ENCODE peak calls at places on chromosomes 4 and X, in four cellular contexts. Q, F, J and M are unnamed samples.

GRCh38 chr4:44235897-44236296 is 212.7 kb downstream of the KCTD8 start:
- DNase-seq in Q (no peak), F (no peak), J (no peak), M (no peak)

GRCh38 chrX:132836471-132836870 is 122.0 kb downstream of the HS6ST2 start:
- DNase-seq in Q (no peak), F (no peak), J (no peak), M (no peak)

GRCh38 chr4:26525136-26525535 is 34.9 kb upstream of the CCKAR start:
- DNase-seq in Q (no peak), F (no peak), J (no peak), M (no peak)

GRCh38 chr4:47703964-47704363 is 133.9 kb downstream of the CORIN start:
- DNase-seq in Q (no peak), F (no peak), J (no peak), M (no peak)

GRCh38 chr4:103786014-103786413 is 66.2 kb upstream of the TACR3 start:
- DNase-seq in Q (no peak), F (no peak), J (peak; percentile 1), M (no peak)

GRCh38 chr4:107825072-107825789 is 499 bp downstream of the SGMS2 start:
- DNase-seq in Q (peak; percentile 69), F (no peak), J (peak; percentile 33), M (no peak)

GRCh38 chrX:122220644-122221373 is 963.3 kb upstream of the GRIA3 start:
- DNase-seq in Q (no peak), F (no peak), J (no peak), M (no peak)

GRCh38 chr4:129095811-129096454 is at the start of gene C4orf33:
- DNase-seq in Q (peak; percentile 69), F (peak; percentile 53), J (peak; percentile 45), M (peak; percentile 72)

GRCh38 chr4:129968366-129968765 is 872.4 kb downstream of the C4orf33 start:
- DNase-seq in Q (no peak), F (no peak), J (no peak), M (no peak)

GRCh38 chrX:154488336-154489075 is 1.9 kb downstream of the SLC10A3 start:
- DNase-seq in Q (no peak), F (no peak), J (no peak), M (no peak)

GRCh38 chr4:165874072-165874798 is 1.2 kb downstream of the TLL1 start:
- DNase-seq in Q (peak; percentile 16), F (no peak), J (peak; percentile 5), M (no peak)

GRCh38 chr4:75289843-75290616 is 224.2 kb downstream of the RCHY1 start:
- DNase-seq in Q (peak; percentile 12), F (no peak), J (no peak), M (no peak)

GRCh38 chr4:88822034-88822433 is 124.4 kb upstream of the NAP1L5 start:
- DNase-seq in Q (no peak), F (no peak), J (no peak), M (no peak)
- H3K27ac ChIP-seq in Q (peak overlapping the region; percentile 91), F (peak overlapping the region; percentile 95), J (no peak overlapping the region), M (peak overlapping the region; percentile 82)

GRCh38 chr4:144115519-144115918 is 25.0 kb downstream of the GYPA start:
- DNase-seq in Q (no peak), F (no peak), J (no peak), M (no peak)

GRCh38 chr4:144113546-144113945 is 27.0 kb downstream of the GYPA start:
- DNase-seq in Q (no peak), F (no peak), J (no peak), M (no peak)
- TF ChIP-seq POLR2A in Q (no peak), F (no peak), J (no peak), M (no peak)

GRCh38 chrX:10171291-10171690 is 14.5 kb downstream of the CLCN4 start:
- DNase-seq in Q (no peak), F (no peak), J (no peak), M (no peak)

GRCh38 chrX:10173331-10173900 is 16.6 kb downstream of the CLCN4 start:
- DNase-seq in Q (no peak), F (peak; percentile 78), J (no peak), M (peak; percentile 80)

GRCh38 chrX:10174051-10174450 is 17.3 kb downstream of the CLCN4 start:
- DNase-seq in Q (no peak), F (no peak), J (no peak), M (no peak)

GRCh38 chrX:10174810-10175209 is 18.0 kb downstream of the CLCN4 start:
- DNase-seq in Q (no peak), F (no peak), J (no peak), M (no peak)

DNA sequence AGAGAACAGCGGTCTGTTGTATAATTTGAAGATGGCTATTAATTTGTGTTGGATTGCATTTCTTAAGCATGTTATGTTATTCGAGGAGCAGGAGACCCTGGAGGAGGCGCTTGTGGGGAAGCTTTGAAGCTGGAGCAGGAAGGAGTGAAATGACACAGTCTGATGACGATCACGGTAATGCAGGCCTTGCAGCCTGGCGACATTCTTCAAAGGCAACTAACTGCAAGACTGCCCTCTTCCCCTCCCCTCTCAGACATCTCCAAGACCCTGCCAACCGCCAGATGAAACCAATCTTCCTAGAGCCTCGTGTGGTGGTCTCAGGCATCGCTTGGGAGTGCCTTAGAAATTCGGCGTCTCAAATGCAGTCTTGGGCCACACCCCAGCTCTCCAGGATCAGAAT is 16.1 kb downstream of the CLCN4 start:
- DNase-seq in Q (no peak), F (no peak), J (no peak), M (no peak)
- H3K27ac ChIP-seq in Q (no peak overlapping the region), F (peak overlapping the region; percentile 82), J (no peak overlapping the region), M (peak overlapping the region; percentile 78)

DNA sequence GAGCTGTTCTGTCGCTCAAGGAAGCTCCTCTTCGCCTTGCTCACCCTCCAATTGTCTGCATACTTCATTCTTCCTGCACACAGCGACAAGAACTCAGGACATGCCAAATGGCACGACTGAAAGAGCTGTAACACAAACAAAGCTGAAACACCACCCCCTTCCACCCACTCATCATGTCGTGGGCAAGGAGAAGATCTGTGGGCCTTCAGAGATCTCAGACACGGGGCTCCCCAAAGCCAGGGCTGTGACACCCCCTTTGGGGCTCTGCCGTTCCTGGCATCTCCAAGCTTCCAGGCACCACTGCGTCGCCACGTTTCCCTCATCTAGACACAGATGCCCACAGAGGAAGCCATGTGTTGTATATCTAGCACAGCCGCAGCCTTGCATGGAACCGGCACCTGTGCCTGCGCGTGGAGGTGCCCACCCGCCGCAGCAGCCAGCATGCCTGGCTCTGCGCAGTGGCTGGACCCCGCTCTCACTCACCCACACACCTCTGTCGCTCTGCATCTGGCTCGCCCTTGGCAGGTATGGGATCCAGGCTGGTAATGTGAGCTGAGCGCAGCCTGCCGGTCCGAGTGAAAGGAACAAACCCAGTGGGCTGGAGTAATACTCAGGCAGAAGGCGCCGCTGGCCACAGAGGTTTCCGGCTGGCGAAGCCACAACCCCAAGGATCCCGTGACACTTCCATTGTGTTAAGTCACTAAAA is 676.4 kb upstream of the INTU start:
- DNase-seq in Q (no peak), F (no peak), J (no peak), M (no peak)
- TF ChIP-seq POLR2A in Q (no peak), F (no peak), J (no peak), M (no peak)

GRCh38 chr4:158812543-158812942 is 43.7 kb downstream of the FNIP2 start:
- DNase-seq in Q (no peak), F (no peak), J (no peak), M (no peak)

GRCh38 chr4:158810487-158811215 is 41.8 kb downstream of the FNIP2 start:
- DNase-seq in Q (peak; percentile 39), F (peak; percentile 69), J (no peak), M (no peak)

GRCh38 chr4:158811216-158811540 is 42.4 kb downstream of the FNIP2 start:
- DNase-seq in Q (no peak), F (no peak), J (no peak), M (no peak)

GRCh38 chr4:158812133-158812532 is 43.3 kb downstream of the FNIP2 start:
- DNase-seq in Q (no peak), F (no peak), J (no peak), M (no peak)

GRCh38 chr4:158811704-158812103 is 42.9 kb downstream of the FNIP2 start:
- DNase-seq in Q (no peak), F (no peak), J (no peak), M (no peak)
- H3K27ac ChIP-seq in Q (peak overlapping the region; percentile 52), F (peak overlapping the region; percentile 78), J (no peak overlapping the region), M (peak overlapping the region; percentile 62)

GRCh38 chr4:39452860-39453587 is 5.7 kb downstream of the RPL9 start:
- DNase-seq in Q (no peak), F (no peak), J (no peak), M (no peak)

GRCh38 chr4:39453738-39454137 is 5.0 kb downstream of the RPL9 start:
- DNase-seq in Q (no peak), F (no peak), J (no peak), M (no peak)

GRCh38 chr4:39450618-39451017 is 8.1 kb downstream of the RPL9 start:
- DNase-seq in Q (no peak), F (no peak), J (no peak), M (no peak)

GRCh38 chr4:39452153-39452859 is 6.4 kb downstream of the RPL9 start:
- DNase-seq in Q (no peak), F (no peak), J (no peak), M (no peak)

GRCh38 chr4:39451423-39452023 is 7.2 kb downstream of the RPL9 start:
- DNase-seq in Q (no peak), F (no peak), J (no peak), M (no peak)
- TF ChIP-seq POLR2A in Q (no peak), F (no peak), J (no peak), M (no peak)

GRCh38 chr4:55080174-55080865 is 45.1 kb downstream of the KDR start:
- DNase-seq in Q (no peak), F (no peak), J (no peak), M (no peak)
- H3K27ac ChIP-seq in Q (no peak overlapping the region), F (peak overlapping the region; percentile 72), J (no peak overlapping the region), M (no peak overlapping the region)

GRCh38 chr4:98262431-98262830 is 1.2 kb downstream of the RAP1GDS1 start:
- DNase-seq in Q (peak; percentile 32), F (no peak), J (no peak), M (no peak)

GRCh38 chr4:98260047-98260578 is 1.1 kb upstream of the RAP1GDS1 start:
- DNase-seq in Q (peak; percentile 64), F (peak; percentile 54), J (peak; percentile 36), M (peak; percentile 80)

GRCh38 chr4:98261291-98262271 is at the start of gene RAP1GDS1:
- DNase-seq in Q (peak; percentile 34), F (peak; percentile 41), J (peak; percentile 18), M (peak; percentile 75)

DNA sequence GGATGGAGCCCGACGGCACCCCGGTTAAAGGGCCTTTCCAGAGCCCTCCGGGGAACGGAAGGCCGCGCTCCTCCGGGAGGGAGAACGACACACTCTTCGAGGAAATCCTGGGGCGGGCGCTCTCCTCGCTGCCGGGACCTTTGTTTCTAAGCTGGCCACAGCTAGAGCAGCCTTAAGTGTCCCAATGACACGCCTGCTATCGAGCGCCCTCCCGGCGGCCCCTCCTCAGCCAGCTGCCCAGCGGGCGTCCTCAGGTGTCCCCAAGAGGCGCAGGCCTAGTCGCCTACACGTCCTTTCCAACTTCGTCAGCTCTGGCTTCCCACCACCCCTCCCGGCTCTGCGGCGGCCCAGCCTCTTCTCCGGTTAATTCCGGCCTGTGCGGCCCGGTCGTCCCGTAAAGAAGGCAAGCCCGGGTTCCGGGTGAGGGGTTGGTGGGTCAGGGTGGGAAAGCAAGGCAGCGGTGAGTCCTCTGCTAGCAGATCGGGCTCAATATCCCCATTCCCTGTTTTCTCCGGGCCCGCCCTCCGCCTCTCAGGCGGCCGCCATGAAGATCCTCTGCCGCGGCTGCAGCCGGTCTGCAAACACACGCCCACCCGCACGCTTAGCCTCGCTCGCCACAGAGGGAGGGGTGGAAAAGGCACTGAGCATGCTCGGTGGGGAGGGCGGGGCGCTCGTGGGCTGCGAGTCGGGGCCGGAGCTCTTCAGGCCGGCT is 449 bp upstream of the RAP1GDS1 start:
- DNase-seq in Q (peak; percentile 95), F (peak; percentile 96), J (peak; percentile 82), M (peak; percentile 98)
- TF ChIP-seq POLR2A in Q (peak; percentile 98), F (peak; percentile 92), J (peak; percentile 78), M (peak; percentile 97)